ENCODE peak calls at places on chromosomes 4 and X, in six cellular contexts. C, W, K, J, B and Y are unnamed samples. For H3K4me1, the result is how much of the 10 kb centered on the place peaks cover.

GRCh38 chrX:103503853-103504207 is 15.5 kb downstream of the RAB40A start:
- DNase-seq in C (no peak), W (no peak), K (no peak), J (no peak), B (no peak), Y (no peak)

GRCh38 chrX:2629316-2630168 is 61.6 kb upstream of the CD99 start:
- DNase-seq in C (no peak), W (no peak), K (no peak), J (no peak), B (no peak), Y (no peak)

GRCh38 chr4:90189128-90189527 is 61.9 kb downstream of the CCSER1 start:
- DNase-seq in C (no peak), W (no peak), K (no peak), J (no peak), B (no peak), Y (no peak)

GRCh38 chrX:3230496-3230895 is 116.0 kb downstream of the MXRA5 start:
- DNase-seq in C (no peak), W (no peak), K (no peak), J (no peak), B (no peak), Y (no peak)

GRCh38 chr4:41176357-41176756 is 38.0 kb downstream of the APBB2 start:
- DNase-seq in C (peak), W (no peak), K (no peak), J (no peak), B (peak), Y (no peak)

GRCh38 chr4:73401412-73401811 is 2.7 kb upstream of the ALB start:
- DNase-seq in C (no peak), W (no peak), K (no peak), J (no peak), B (no peak), Y (no peak)

GRCh38 chrX:154596290-154596929 is 11.5 kb downstream of the CTAG1A start:
- DNase-seq in C (peak), W (no peak), K (no peak), J (no peak), B (no peak), Y (no peak)

GRCh38 chr4:19693949-19694597 is 557.6 kb upstream of the SLIT2 start:
- DNase-seq in C (no peak), W (peak), K (no peak), J (no peak), B (peak), Y (no peak)

GRCh38 chr4:172393220-172393619 is 580.0 kb downstream of the GALNTL6 start:
- DNase-seq in C (no peak), W (no peak), K (no peak), J (no peak), B (no peak), Y (no peak)

GRCh38 chrX:23386260-23386659 is 51.6 kb downstream of the PTCHD1 start:
- DNase-seq in C (no peak), W (no peak), K (no peak), J (no peak), B (no peak), Y (no peak)

GRCh38 chr4:153553155-153553819 is 87.1 kb downstream of the TMEM131L start:
- DNase-seq in C (no peak), W (no peak), K (no peak), J (no peak), B (no peak), Y (no peak)

GRCh38 chr4:153553820-153554173 is 87.6 kb downstream of the TMEM131L start:
- DNase-seq in C (no peak), W (no peak), K (no peak), J (no peak), B (no peak), Y (no peak)

GRCh38 chr4:153556441-153556815 is 90.3 kb downstream of the TMEM131L start:
- DNase-seq in C (peak), W (no peak), K (no peak), J (no peak), B (no peak), Y (no peak)

GRCh38 chr4:153560918-153561317 is 94.8 kb downstream of the TMEM131L start:
- DNase-seq in C (no peak), W (no peak), K (no peak), J (no peak), B (no peak), Y (no peak)

GRCh38 chr4:153555730-153556440 is 89.7 kb downstream of the TMEM131L start:
- DNase-seq in C (peak), W (peak), K (no peak), J (peak), B (peak), Y (peak)
- H3K27ac ChIP-seq in C (peak), W (peak), K (no peak), J (peak), B (no peak), Y (peak)

GRCh38 chrX:31331928-31332327 is 260.1 kb upstream of the FTHL17 start:
- DNase-seq in C (no peak), W (no peak), K (no peak), J (peak), B (no peak), Y (no peak)
- TF ChIP-seq CTCF in C (no peak), W (no peak), K (no peak), J (no peak), B (no peak), Y (no peak)

GRCh38 chr4:62006108-62006507 is 806.0 kb downstream of the ADGRL3 start:
- DNase-seq in C (no peak), W (no peak), K (no peak), J (no peak), B (no peak), Y (no peak)
- H3K4me1 ChIP-seq in C (under half), W (under half), K (under half), J (under half), B (under half), Y (under half)

GRCh38 chrX:153494541-153495361 is at the start of gene BGN:
- DNase-seq in C (no peak), W (peak), K (no peak), J (peak), B (peak), Y (peak)
- H3K27ac ChIP-seq in C (no peak), W (peak), K (no peak), J (peak), B (peak), Y (peak)

DNA sequence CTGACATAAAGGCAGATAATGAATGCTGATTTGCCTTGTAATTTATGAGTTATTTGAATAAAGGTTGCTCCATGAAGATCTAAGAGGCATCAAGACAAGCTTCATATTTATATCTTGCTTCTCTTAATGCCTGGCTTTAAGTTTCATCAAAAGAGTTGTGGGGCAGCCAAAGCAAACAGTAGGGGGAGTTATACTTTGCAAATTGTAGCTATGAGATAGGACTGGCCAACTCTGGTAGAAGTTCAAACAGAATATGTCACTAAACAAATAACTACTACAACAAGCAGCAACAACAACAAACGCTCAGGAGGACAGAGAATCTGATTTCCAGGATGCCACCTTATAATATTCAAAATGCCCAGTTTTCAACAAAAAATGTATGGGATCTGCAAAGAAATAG is 69.1 kb upstream of the PLAC1 start:
- DNase-seq in C (peak), W (no peak), K (peak), J (no peak), B (peak), Y (no peak)
- TF ChIP-seq CTCF in C (peak), W (no peak), K (peak), J (peak), B (peak), Y (no peak)

GRCh38 chrX:107738272-107738671 is 37.3 kb downstream of the TSC22D3 start:
- DNase-seq in C (no peak), W (no peak), K (no peak), J (no peak), B (no peak), Y (peak)
- H3K4me1 ChIP-seq in C (under half), W (half or more), K (under half), J (under half), B (under half), Y (half or more)

GRCh38 chr4:76830612-76831474 is 67.1 kb downstream of the SOWAHB start:
- DNase-seq in C (peak), W (peak), K (peak), J (peak), B (peak), Y (no peak)
- H3K27ac ChIP-seq in C (peak), W (peak), K (peak), J (peak), B (peak), Y (peak)

GRCh38 chr4:137283737-137284136 is 248.6 kb downstream of the PCDH18 start:
- DNase-seq in C (peak), W (no peak), K (peak), J (peak), B (no peak), Y (no peak)
- TF ChIP-seq CTCF in C (peak), W (no peak), K (peak), J (peak), B (no peak), Y (peak)